ENCODE peak calls at places on chromosomes 5 and 9, in eight cellular contexts. One of them, this sample, is unnamed.

GRCh38 chr5:132466453-132467291 is 23.9 kb downstream of the IRF1 start:
- DNase-seq in AG09309: no peak
- DNase-seq in pancreas: no peak
- DNase-seq in AG10803: peak
- DNase-seq in bronchial epithelial cell: peak
- DNase-seq in Calu3: no peak
- DNase-seq in GM12878: peak
- DNase-seq in heart right ventricle: peak
- DNase-seq in this sample: peak

GRCh38 chr5:169650701-169651331 is 13.7 kb downstream of the DOCK2 start:
- DNase-seq in AG09309: peak
- DNase-seq in pancreas: no peak
- DNase-seq in AG10803: peak
- DNase-seq in bronchial epithelial cell: peak
- DNase-seq in Calu3: no peak
- DNase-seq in GM12878: peak
- DNase-seq in heart right ventricle: no peak
- DNase-seq in this sample: peak

GRCh38 chr5:75040973-75041372 is 11.4 kb downstream of the GCNT4 start:
- DNase-seq in AG09309: peak
- DNase-seq in pancreas: no peak
- DNase-seq in AG10803: peak
- DNase-seq in bronchial epithelial cell: peak
- DNase-seq in Calu3: no peak
- DNase-seq in GM12878: no peak
- DNase-seq in heart right ventricle: no peak
- DNase-seq in this sample: no peak

GRCh38 chr9:14813336-14814020 is 90.9 kb upstream of the CER1 start:
- DNase-seq in AG09309: no peak
- DNase-seq in pancreas: no peak
- DNase-seq in AG10803: peak
- DNase-seq in bronchial epithelial cell: no peak
- DNase-seq in Calu3: no peak
- DNase-seq in GM12878: no peak
- DNase-seq in heart right ventricle: no peak
- DNase-seq in this sample: no peak

GRCh38 chr5:112121268-112121667 is 297.8 kb downstream of the EPB41L4A start:
- DNase-seq in AG09309: no peak
- DNase-seq in pancreas: no peak
- DNase-seq in AG10803: peak
- DNase-seq in bronchial epithelial cell: no peak
- DNase-seq in Calu3: no peak
- DNase-seq in GM12878: no peak
- DNase-seq in heart right ventricle: no peak
- DNase-seq in this sample: no peak

GRCh38 chr5:68317641-68318040 is 102.1 kb downstream of the PIK3R1 start:
- DNase-seq in AG09309: no peak
- DNase-seq in pancreas: no peak
- DNase-seq in AG10803: no peak
- DNase-seq in bronchial epithelial cell: no peak
- DNase-seq in Calu3: no peak
- DNase-seq in GM12878: no peak
- DNase-seq in heart right ventricle: no peak
- DNase-seq in this sample: no peak

GRCh38 chr5:116237917-116238502 is 153.2 kb downstream of the COMMD10 start:
- DNase-seq in AG09309: no peak
- DNase-seq in pancreas: no peak
- DNase-seq in AG10803: peak
- DNase-seq in bronchial epithelial cell: peak
- DNase-seq in Calu3: no peak
- DNase-seq in GM12878: no peak
- DNase-seq in heart right ventricle: no peak
- DNase-seq in this sample: no peak

GRCh38 chr5:67165524-67166459 is 30.8 kb downstream of the CD180 start:
- DNase-seq in AG09309: peak
- DNase-seq in pancreas: peak
- DNase-seq in AG10803: peak
- DNase-seq in bronchial epithelial cell: peak
- DNase-seq in Calu3: peak
- DNase-seq in GM12878: no peak
- DNase-seq in heart right ventricle: peak
- DNase-seq in this sample: peak

GRCh38 chr5:18220631-18221030 is 586.4 kb downstream of the TAF11L14 start:
- DNase-seq in AG09309: no peak
- DNase-seq in pancreas: no peak
- DNase-seq in AG10803: no peak
- DNase-seq in bronchial epithelial cell: peak
- DNase-seq in Calu3: no peak
- DNase-seq in GM12878: no peak
- DNase-seq in heart right ventricle: no peak
- DNase-seq in this sample: no peak

GRCh38 chr5:172051643-172052362 is 45.4 kb upstream of the FBXW11 start:
- DNase-seq in AG09309: no peak
- DNase-seq in pancreas: no peak
- DNase-seq in AG10803: no peak
- DNase-seq in bronchial epithelial cell: no peak
- DNase-seq in Calu3: no peak
- DNase-seq in GM12878: no peak
- DNase-seq in heart right ventricle: no peak
- DNase-seq in this sample: no peak

GRCh38 chr5:181124526-181124925 is 6.4 kb downstream of the OR2V1 start:
- DNase-seq in AG09309: no peak
- DNase-seq in pancreas: no peak
- DNase-seq in AG10803: no peak
- DNase-seq in bronchial epithelial cell: no peak
- DNase-seq in Calu3: no peak
- DNase-seq in GM12878: no peak
- DNase-seq in heart right ventricle: no peak
- DNase-seq in this sample: no peak

GRCh38 chr5:66643383-66643782 is 47.2 kb downstream of the MAST4 start:
- DNase-seq in AG09309: no peak
- DNase-seq in pancreas: no peak
- DNase-seq in AG10803: no peak
- DNase-seq in bronchial epithelial cell: no peak
- DNase-seq in Calu3: no peak
- DNase-seq in GM12878: no peak
- DNase-seq in heart right ventricle: no peak
- DNase-seq in this sample: no peak

GRCh38 chr5:122351416-122352157 is 39.5 kb downstream of the SNCAIP start:
- DNase-seq in AG09309: no peak
- DNase-seq in pancreas: no peak
- DNase-seq in AG10803: peak
- DNase-seq in bronchial epithelial cell: no peak
- DNase-seq in Calu3: no peak
- DNase-seq in GM12878: no peak
- DNase-seq in heart right ventricle: no peak
- DNase-seq in this sample: no peak

GRCh38 chr5:127040779-127041520 is 10.6 kb upstream of the MARCHF3 start:
- DNase-seq in AG09309: no peak
- DNase-seq in pancreas: no peak
- DNase-seq in AG10803: no peak
- DNase-seq in bronchial epithelial cell: peak
- DNase-seq in Calu3: peak
- DNase-seq in GM12878: no peak
- DNase-seq in heart right ventricle: no peak
- DNase-seq in this sample: no peak

GRCh38 chr9:13013976-13014375 is 239.2 kb downstream of the LURAP1L start:
- DNase-seq in AG09309: no peak
- DNase-seq in pancreas: no peak
- DNase-seq in AG10803: peak
- DNase-seq in bronchial epithelial cell: no peak
- DNase-seq in Calu3: no peak
- DNase-seq in GM12878: no peak
- DNase-seq in heart right ventricle: no peak
- DNase-seq in this sample: no peak

GRCh38 chr5:120735076-120735475 is 271.0 kb downstream of the PRR16 start:
- DNase-seq in AG09309: no peak
- DNase-seq in pancreas: no peak
- DNase-seq in AG10803: no peak
- DNase-seq in bronchial epithelial cell: no peak
- DNase-seq in Calu3: no peak
- DNase-seq in GM12878: no peak
- DNase-seq in heart right ventricle: no peak
- DNase-seq in this sample: no peak
- TF ChIP-seq CTCF in AG09309: no peak
- TF ChIP-seq CTCF in pancreas: no peak
- TF ChIP-seq CTCF in AG10803: no peak
- TF ChIP-seq CTCF in bronchial epithelial cell: no peak
- TF ChIP-seq CTCF in Calu3: no peak
- TF ChIP-seq CTCF in GM12878: no peak
- TF ChIP-seq CTCF in heart right ventricle: no peak
- TF ChIP-seq CTCF in this sample: no peak

DNA sequence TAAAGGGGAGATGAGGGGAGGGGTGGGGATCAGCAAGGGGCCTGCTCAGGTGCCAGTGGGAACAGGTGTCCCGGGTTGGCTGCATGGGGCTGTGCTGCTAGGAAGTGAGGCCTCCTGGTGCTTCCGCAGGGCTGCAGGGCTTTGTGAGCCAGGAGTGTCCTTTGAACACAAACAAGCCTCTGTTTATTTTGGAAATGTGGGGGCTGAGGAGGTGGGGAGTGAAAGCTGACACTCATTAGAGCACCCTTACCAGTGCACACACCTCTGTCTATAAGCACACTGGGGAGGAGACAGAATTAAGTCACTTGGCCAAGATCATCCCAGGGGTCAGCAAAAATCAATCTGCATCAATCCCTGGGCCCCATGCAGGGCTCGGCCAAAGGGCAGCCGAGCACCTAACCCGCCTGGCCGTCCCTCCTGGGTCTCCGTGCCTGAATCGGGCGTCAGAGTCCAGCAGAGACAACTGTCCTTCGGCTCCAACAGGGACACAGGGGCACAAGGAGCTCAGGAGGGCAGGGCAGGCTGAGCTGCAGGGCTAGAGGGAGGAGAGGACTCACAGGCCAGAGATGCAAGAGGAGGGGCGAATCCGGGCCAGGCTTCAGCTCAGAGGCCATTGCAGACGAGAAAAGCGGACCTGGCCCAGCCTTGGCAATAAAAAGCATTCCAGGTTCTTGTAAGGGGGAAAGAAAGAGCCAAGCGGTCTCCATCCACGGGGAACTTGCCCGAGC is 99.8 kb downstream of the VAV2 start:
- DNase-seq in AG09309: no peak
- DNase-seq in pancreas: no peak
- DNase-seq in AG10803: no peak
- DNase-seq in bronchial epithelial cell: no peak
- DNase-seq in Calu3: peak
- DNase-seq in GM12878: no peak
- DNase-seq in heart right ventricle: no peak
- DNase-seq in this sample: no peak
- TF ChIP-seq CTCF in AG09309: no peak
- TF ChIP-seq CTCF in pancreas: no peak
- TF ChIP-seq CTCF in AG10803: no peak
- TF ChIP-seq CTCF in bronchial epithelial cell: no peak
- TF ChIP-seq CTCF in Calu3: no peak
- TF ChIP-seq CTCF in GM12878: no peak
- TF ChIP-seq CTCF in heart right ventricle: no peak
- TF ChIP-seq CTCF in this sample: no peak

DNA sequence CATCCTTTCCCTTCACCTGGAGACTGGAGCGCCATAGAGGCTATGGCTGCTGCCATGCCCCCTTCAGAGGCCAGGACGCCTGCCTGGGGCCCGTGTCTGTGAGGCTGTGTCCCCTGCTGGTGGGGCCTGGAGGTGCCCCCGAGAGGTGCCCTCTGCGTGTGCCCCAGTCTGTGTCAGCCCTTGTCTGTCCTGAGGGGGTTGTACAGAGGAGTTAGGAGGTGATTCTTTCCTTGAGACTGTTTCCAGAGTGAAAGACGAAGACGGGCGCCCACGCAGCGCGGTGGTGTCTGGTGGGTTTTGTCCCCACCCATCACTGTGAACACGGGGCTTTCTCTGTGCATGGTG is 24.6 kb downstream of the TRAF2 start:
- DNase-seq in AG09309: no peak
- DNase-seq in pancreas: no peak
- DNase-seq in AG10803: no peak
- DNase-seq in bronchial epithelial cell: no peak
- DNase-seq in Calu3: no peak
- DNase-seq in GM12878: no peak
- DNase-seq in heart right ventricle: no peak
- DNase-seq in this sample: no peak
- TF ChIP-seq CTCF in AG09309: no peak
- TF ChIP-seq CTCF in pancreas: no peak
- TF ChIP-seq CTCF in AG10803: no peak
- TF ChIP-seq CTCF in bronchial epithelial cell: peak
- TF ChIP-seq CTCF in Calu3: no peak
- TF ChIP-seq CTCF in GM12878: no peak
- TF ChIP-seq CTCF in heart right ventricle: no peak
- TF ChIP-seq CTCF in this sample: peak

DNA sequence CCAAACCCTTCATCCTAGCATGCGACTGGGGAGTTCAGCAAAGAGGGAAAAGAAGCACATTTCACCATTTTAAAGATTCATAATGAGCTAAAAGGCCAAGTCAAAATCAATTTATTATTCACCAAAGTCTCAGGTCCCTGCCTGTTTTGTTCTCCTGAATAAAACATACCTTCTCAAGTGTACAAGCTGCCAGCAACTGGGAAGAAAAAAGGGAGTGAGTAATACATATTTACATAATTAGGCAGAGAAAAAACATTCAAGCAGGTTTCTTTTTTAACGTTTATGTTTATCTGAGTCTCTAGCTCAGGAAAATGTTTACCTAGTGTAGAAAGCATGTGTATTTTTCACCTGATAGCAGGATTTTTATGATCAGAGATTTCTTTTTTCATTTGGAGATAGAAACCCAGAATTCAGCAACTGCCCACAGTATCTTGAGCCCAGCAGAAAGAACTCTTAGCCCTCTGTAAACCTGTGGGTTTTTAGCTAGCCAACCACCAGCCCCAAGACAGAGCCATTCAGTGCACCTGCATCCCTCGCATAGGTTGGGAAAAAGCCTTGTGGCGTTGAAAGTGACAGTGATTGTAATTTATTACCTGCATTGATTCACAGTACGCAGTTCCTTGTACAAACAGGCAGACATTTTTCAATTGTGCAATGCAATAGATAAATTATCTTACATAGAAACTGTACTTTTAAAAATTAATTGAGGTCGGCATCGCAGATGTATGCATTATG is 117.9 kb upstream of the GRIA1 start:
- DNase-seq in AG09309: no peak
- DNase-seq in pancreas: no peak
- DNase-seq in AG10803: no peak
- DNase-seq in bronchial epithelial cell: peak
- DNase-seq in Calu3: no peak
- DNase-seq in GM12878: no peak
- DNase-seq in heart right ventricle: no peak
- DNase-seq in this sample: no peak
- TF ChIP-seq CTCF in AG09309: no peak
- TF ChIP-seq CTCF in pancreas: no peak
- TF ChIP-seq CTCF in AG10803: no peak
- TF ChIP-seq CTCF in bronchial epithelial cell: no peak
- TF ChIP-seq CTCF in Calu3: no peak
- TF ChIP-seq CTCF in GM12878: no peak
- TF ChIP-seq CTCF in heart right ventricle: no peak
- TF ChIP-seq CTCF in this sample: no peak